ENCODE peak calls at places on chromosomes 7 and 10, in four cellular contexts. Z is nephron progenitor cell, Y is amygdala, F is AG20443. Q is an unnamed sample.

GRCh38 chr7:80027616-80028173 is 106.9 kb upstream of the GNAI1 start:
- DNase-seq in Z (no peak), Y (no peak), F (no peak), Q (no peak)

GRCh38 chr10:44046605-44047004 is 338.3 kb downstream of the CXCL12 start:
- DNase-seq in Z (no peak), Y (no peak), F (peak), Q (no peak)

GRCh38 chr7:25559581-25560367 is 331.5 kb upstream of the NPVF start:
- DNase-seq in Z (no peak), Y (no peak), F (no peak), Q (no peak)

GRCh38 chr7:69898189-69898588 is 299.9 kb downstream of the AUTS2 start:
- DNase-seq in Z (no peak), Y (no peak), F (no peak), Q (no peak)

GRCh38 chr10:114869500-114869899 is 47.9 kb downstream of the FHIP2A start:
- DNase-seq in Z (no peak), Y (no peak), F (peak), Q (no peak)

GRCh38 chr7:54643064-54643463 is 100.9 kb downstream of the VSTM2A start:
- DNase-seq in Z (no peak), Y (no peak), F (no peak), Q (no peak)

GRCh38 chr10:103676058-103676785 is 179.2 kb downstream of the SH3PXD2A start:
- DNase-seq in Z (no peak), Y (no peak), F (peak), Q (no peak)

GRCh38 chr10:89332718-89333281 is 5.0 kb downstream of the IFIT3 start:
- DNase-seq in Z (no peak), Y (no peak), F (no peak), Q (no peak)

GRCh38 chr10:27745719-27746363 is at the start of gene MKX:
- DNase-seq in Z (peak), Y (no peak), F (peak), Q (peak)

GRCh38 chr7:2011266-2012043 is 221.3 kb downstream of the MAD1L1 start:
- DNase-seq in Z (no peak), Y (no peak), F (no peak), Q (no peak)

GRCh38 chr10:131723601-131724530 is 176.9 kb upstream of the PPP2R2D start:
- DNase-seq in Z (no peak), Y (no peak), F (no peak), Q (no peak)

GRCh38 chr7:22109761-22110160 is 164.1 kb upstream of the CDCA7L start:
- DNase-seq in Z (peak), Y (peak), F (peak), Q (no peak)

GRCh38 chr7:100154651-100155491 is 3.7 kb downstream of the TRAPPC14 start:
- DNase-seq in Z (no peak), Y (no peak), F (peak), Q (no peak)

GRCh38 chr7:43362652-43363428 is 220.1 kb upstream of the STK17A start:
- DNase-seq in Z (no peak), Y (peak), F (peak), Q (no peak)

GRCh38 chr7:7157887-7158271 is 24.5 kb upstream of the C1GALT1 start:
- DNase-seq in Z (no peak), Y (no peak), F (peak), Q (no peak)

GRCh38 chr7:97004931-97005763 is at the start of gene DLX6:
- DNase-seq in Z (peak), Y (no peak), F (peak), Q (peak)

GRCh38 chr7:6346581-6346980 is 74.2 kb upstream of the CYTH3 start:
- DNase-seq in Z (no peak), Y (no peak), F (no peak), Q (peak)

GRCh38 chr7:4631664-4632171 is 50.4 kb upstream of the FOXK1 start:
- DNase-seq in Z (peak), Y (peak), F (peak), Q (peak)

GRCh38 chr10:61016630-61017029 is 72.6 kb upstream of the RHOBTB1 start:
- DNase-seq in Z (no peak), Y (no peak), F (no peak), Q (no peak)

GRCh38 chr10:4353059-4353655 is 472.9 kb upstream of the AKR1E2 start:
- DNase-seq in Z (no peak), Y (no peak), F (no peak), Q (no peak)

GRCh38 chr7:240887-241421 is 48.6 kb downstream of the FAM20C start:
- DNase-seq in Z (no peak), Y (no peak), F (no peak), Q (no peak)

GRCh38 chr7:39252916-39253315 is 275.2 kb downstream of the POU6F2 start:
- DNase-seq in Z (no peak), Y (no peak), F (peak), Q (no peak)

GRCh38 chr10:91787810-91788209 is 10.4 kb upstream of the TNKS2 start:
- DNase-seq in Z (no peak), Y (no peak), F (no peak), Q (no peak)

GRCh38 chr7:130667593-130668257 is 823 bp downstream of the COPG2 start:
- DNase-seq in Z (no peak), Y (no peak), F (no peak), Q (no peak)

GRCh38 chr7:131959106-131959812 is 402.8 kb upstream of the PODXL start:
- DNase-seq in Z (no peak), Y (no peak), F (no peak), Q (no peak)

GRCh38 chr10:74227697-74228424 is 76.8 kb downstream of the ADK start:
- DNase-seq in Z (no peak), Y (no peak), F (peak), Q (no peak)

GRCh38 chr7:497346-497745 is 22.3 kb downstream of the PDGFA start:
- DNase-seq in Z (no peak), Y (no peak), F (no peak), Q (no peak)

GRCh38 chr10:103789771-103790201 is 65.6 kb downstream of the SH3PXD2A start:
- DNase-seq in Z (no peak), Y (no peak), F (no peak), Q (no peak)

GRCh38 chr7:78395298-78396120 is 596.9 kb downstream of the PHTF2 start:
- DNase-seq in Z (no peak), Y (no peak), F (no peak), Q (no peak)

GRCh38 chr7:111499027-111499426 is 63.3 kb downstream of the IMMP2L start:
- DNase-seq in Z (no peak), Y (no peak), F (peak), Q (no peak)

GRCh38 chr7:2004841-2005351 is 227.8 kb downstream of the MAD1L1 start:
- DNase-seq in Z (no peak), Y (no peak), F (no peak), Q (no peak)

GRCh38 chr10:35384265-35384868 is 48.1 kb downstream of the CCNY start:
- DNase-seq in Z (no peak), Y (no peak), F (no peak), Q (no peak)

GRCh38 chr7:16753102-16753931 is at the start of gene TSPAN13:
- DNase-seq in Z (peak), Y (peak), F (peak), Q (peak)

GRCh38 chr7:41942468-41943097 is 239.7 kb upstream of the INHBA start:
- DNase-seq in Z (peak), Y (no peak), F (no peak), Q (no peak)